ENCODE peak calls at places on chromosomes 5 and 9, in four cellular contexts. One of them, this sample, is unnamed.

GRCh38 chr5:81023261-81024015 is 63.3 kb downstream of the RASGRF2 start:
- DNase-seq in GM12878: no peak
- DNase-seq in H1: no peak
- DNase-seq in K562: no peak
- DNase-seq in this sample: no peak

GRCh38 chr9:137494104-137494544 is 35.0 kb upstream of the NSMF start:
- DNase-seq in GM12878: no peak
- DNase-seq in H1: no peak
- DNase-seq in K562: peak; percentile 81
- DNase-seq in this sample: no peak

GRCh38 chr9:119004618-119004990 is 364.6 kb downstream of the BRINP1 start:
- DNase-seq in GM12878: no peak
- DNase-seq in H1: no peak
- DNase-seq in K562: no peak
- DNase-seq in this sample: no peak

GRCh38 chr9:35791321-35791921 is at the start of gene NPR2:
- DNase-seq in GM12878: no peak
- DNase-seq in H1: no peak
- DNase-seq in K562: no peak
- DNase-seq in this sample: peak; percentile 49

GRCh38 chr9:120740135-120740534 is 25.9 kb upstream of the MEGF9 start:
- DNase-seq in GM12878: no peak
- DNase-seq in H1: no peak
- DNase-seq in K562: no peak
- DNase-seq in this sample: no peak

GRCh38 chr9:17291766-17292165 is 156.9 kb downstream of the CNTLN start:
- DNase-seq in GM12878: no peak
- DNase-seq in H1: no peak
- DNase-seq in K562: no peak
- DNase-seq in this sample: no peak

GRCh38 chr9:92422611-92423010 is 1.7 kb downstream of the OMD start:
- DNase-seq in GM12878: no peak
- DNase-seq in H1: no peak
- DNase-seq in K562: no peak
- DNase-seq in this sample: no peak

GRCh38 chr9:92716557-92716956 is 46.6 kb upstream of the IPPK start:
- DNase-seq in GM12878: no peak
- DNase-seq in H1: peak; percentile 17
- DNase-seq in K562: peak; percentile 70
- DNase-seq in this sample: peak; percentile 97

GRCh38 chr9:129010267-129010975 is 17.7 kb downstream of the SH3GLB2 start:
- DNase-seq in GM12878: no peak
- DNase-seq in H1: no peak
- DNase-seq in K562: no peak
- DNase-seq in this sample: no peak

GRCh38 chr5:107671742-107672211 is 1.0 kb upstream of the EFNA5 start:
- DNase-seq in GM12878: no peak
- DNase-seq in H1: no peak
- DNase-seq in K562: no peak
- DNase-seq in this sample: no peak

GRCh38 chr5:14723648-14724231 is 59.2 kb downstream of the OTULIN start:
- DNase-seq in GM12878: no peak
- DNase-seq in H1: no peak
- DNase-seq in K562: no peak
- DNase-seq in this sample: no peak

GRCh38 chr9:98992885-98993569 is 49.3 kb downstream of the COL15A1 start:
- DNase-seq in GM12878: peak; percentile 36
- DNase-seq in H1: no peak
- DNase-seq in K562: no peak
- DNase-seq in this sample: no peak

GRCh38 chr9:136857166-136857565 is 5.0 kb downstream of the MAMDC4 start:
- DNase-seq in GM12878: no peak
- DNase-seq in H1: no peak
- DNase-seq in K562: no peak
- DNase-seq in this sample: no peak

GRCh38 chr9:15404171-15404570 is 18.5 kb upstream of the SNAPC3 start:
- DNase-seq in GM12878: no peak
- DNase-seq in H1: no peak
- DNase-seq in K562: no peak
- DNase-seq in this sample: no peak

GRCh38 chr9:105044458-105044857 is 116.5 kb upstream of the ABCA1 start:
- DNase-seq in GM12878: no peak
- DNase-seq in H1: no peak
- DNase-seq in K562: no peak
- DNase-seq in this sample: no peak

GRCh38 chr5:143878430-143878829 is 66.5 kb downstream of the HMHB1 start:
- DNase-seq in GM12878: no peak
- DNase-seq in H1: no peak
- DNase-seq in K562: no peak
- DNase-seq in this sample: no peak

GRCh38 chr5:19855929-19856328 is 132.1 kb downstream of the CDH18 start:
- DNase-seq in GM12878: no peak
- DNase-seq in H1: no peak
- DNase-seq in K562: no peak
- DNase-seq in this sample: no peak

GRCh38 chr9:131107760-131108159 is 11.4 kb downstream of the AIF1L start:
- DNase-seq in GM12878: no peak
- DNase-seq in H1: no peak
- DNase-seq in K562: no peak
- DNase-seq in this sample: no peak

GRCh38 chr9:129497064-129497836 is 123.7 kb downstream of the C9orf50 start:
- DNase-seq in GM12878: no peak
- DNase-seq in H1: no peak
- DNase-seq in K562: peak; percentile 8
- DNase-seq in this sample: no peak

GRCh38 chr9:99622679-99623078 is 199.0 kb upstream of the NR4A3 start:
- DNase-seq in GM12878: no peak
- DNase-seq in H1: no peak
- DNase-seq in K562: no peak
- DNase-seq in this sample: no peak

GRCh38 chr5:67221487-67222242 is 25.1 kb upstream of the CD180 start:
- DNase-seq in GM12878: no peak
- DNase-seq in H1: no peak
- DNase-seq in K562: no peak
- DNase-seq in this sample: no peak
- TF ChIP-seq ATF2 in GM12878: no peak
- TF ChIP-seq ATF2 in H1: no peak
- TF ChIP-seq ATF2 in K562: no peak
- TF ChIP-seq ATF2 in this sample: no peak

DNA sequence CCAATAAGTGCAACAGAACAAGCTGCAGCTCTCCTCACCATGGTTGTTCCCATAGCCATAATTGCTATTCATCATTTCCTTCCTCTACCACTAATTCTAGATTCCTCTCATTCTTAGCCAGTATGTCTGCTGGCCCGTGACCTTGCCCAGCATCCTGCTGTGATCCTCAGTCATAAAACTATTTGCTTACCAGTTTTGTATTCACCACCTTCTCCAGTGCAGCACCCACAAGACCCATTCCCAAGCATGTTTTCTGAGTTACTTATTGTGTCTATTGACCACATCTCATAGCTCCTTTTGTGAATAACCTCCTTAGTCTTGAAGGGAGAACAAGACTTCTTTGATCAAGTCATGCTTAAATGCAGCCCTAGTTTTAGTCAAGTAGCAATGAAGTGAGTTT is 488.0 kb upstream of the CTNND2 start:
- DNase-seq in GM12878: no peak
- DNase-seq in H1: no peak
- DNase-seq in K562: no peak
- DNase-seq in this sample: no peak
- TF ChIP-seq ATF2 in GM12878: no peak
- TF ChIP-seq ATF2 in H1: no peak
- TF ChIP-seq ATF2 in K562: no peak
- TF ChIP-seq ATF2 in this sample: no peak

GRCh38 chr5:544675-545330 is 20.6 kb upstream of the SLC9A3 start:
- DNase-seq in GM12878: no peak
- DNase-seq in H1: no peak
- DNase-seq in K562: no peak
- DNase-seq in this sample: no peak

GRCh38 chr5:548256-548655 is 24.0 kb upstream of the SLC9A3 start:
- DNase-seq in GM12878: no peak
- DNase-seq in H1: no peak
- DNase-seq in K562: no peak
- DNase-seq in this sample: peak; percentile 6

GRCh38 chr5:545641-546375 is 21.6 kb upstream of the SLC9A3 start:
- DNase-seq in GM12878: no peak
- DNase-seq in H1: no peak
- DNase-seq in K562: no peak
- DNase-seq in this sample: peak; percentile 6

GRCh38 chr5:546376-546908 is 22.2 kb upstream of the SLC9A3 start:
- DNase-seq in GM12878: no peak
- DNase-seq in H1: no peak
- DNase-seq in K562: no peak
- DNase-seq in this sample: peak; percentile 3

DNA sequence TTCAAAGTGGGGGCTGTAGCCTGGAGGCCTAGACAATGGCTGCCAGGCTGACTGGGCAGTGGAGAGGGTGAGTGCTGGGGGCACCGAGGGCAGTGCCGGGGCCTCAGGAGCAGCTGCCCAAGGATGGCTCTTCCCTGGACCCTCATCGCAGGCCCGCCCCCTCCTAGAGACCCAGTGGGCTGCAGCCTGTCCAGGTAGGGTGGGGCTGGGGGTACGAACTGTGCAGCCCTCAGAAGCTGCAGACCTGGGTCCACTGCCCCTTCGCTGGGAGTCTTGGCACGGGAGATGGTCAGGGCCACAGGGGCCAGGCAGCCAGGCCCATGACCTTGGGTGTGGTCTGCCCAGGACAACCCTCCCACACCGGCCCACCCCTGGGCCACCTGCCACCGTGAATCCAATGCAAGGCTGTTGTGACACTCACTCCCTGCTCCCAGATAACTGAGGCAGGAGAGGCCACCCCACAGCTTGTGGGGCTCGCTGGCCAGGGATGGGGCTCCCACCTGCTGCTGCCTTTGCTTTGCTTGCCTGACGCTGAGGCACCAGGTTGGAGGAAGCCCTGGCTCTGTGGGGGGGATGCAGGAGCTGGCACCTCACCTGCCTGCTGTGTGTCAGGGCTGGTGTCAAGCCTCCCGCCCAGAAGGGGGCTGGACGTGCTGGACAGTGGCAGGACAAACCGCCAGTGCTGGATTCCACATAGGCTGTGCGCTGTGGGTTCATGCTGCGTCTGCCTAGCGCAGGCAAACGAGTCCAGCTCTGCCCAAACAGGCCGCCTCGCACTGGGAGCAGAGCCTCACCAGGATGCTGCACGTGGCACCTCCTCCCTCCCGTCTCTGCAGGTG is 23.1 kb upstream of the SLC9A3 start:
- DNase-seq in GM12878: no peak
- DNase-seq in H1: no peak
- DNase-seq in K562: no peak
- DNase-seq in this sample: peak; percentile 8
- TF ChIP-seq ATF2 in GM12878: no peak
- TF ChIP-seq ATF2 in H1: no peak
- TF ChIP-seq ATF2 in K562: no peak
- TF ChIP-seq ATF2 in this sample: no peak

GRCh38 chr5:178307266-178308045 is 74.9 kb upstream of the PHYKPL start:
- DNase-seq in GM12878: no peak
- DNase-seq in H1: no peak
- DNase-seq in K562: no peak
- DNase-seq in this sample: peak; percentile 9

GRCh38 chr5:178304761-178305645 is 72.4 kb upstream of the PHYKPL start:
- DNase-seq in GM12878: no peak
- DNase-seq in H1: no peak
- DNase-seq in K562: no peak
- DNase-seq in this sample: peak; percentile 7

GRCh38 chr5:178308541-178309092 is 76.0 kb upstream of the PHYKPL start:
- DNase-seq in GM12878: no peak
- DNase-seq in H1: no peak
- DNase-seq in K562: no peak
- DNase-seq in this sample: peak; percentile 8

GRCh38 chr5:178305801-178306200 is 73.2 kb upstream of the PHYKPL start:
- DNase-seq in GM12878: no peak
- DNase-seq in H1: no peak
- DNase-seq in K562: no peak
- DNase-seq in this sample: peak; percentile 11

GRCh38 chr5:178306430-178307225 is 74.0 kb upstream of the PHYKPL start:
- DNase-seq in GM12878: no peak
- DNase-seq in H1: no peak
- DNase-seq in K562: no peak
- DNase-seq in this sample: peak; percentile 13
- TF ChIP-seq ATF2 in GM12878: no peak
- TF ChIP-seq ATF2 in H1: no peak
- TF ChIP-seq ATF2 in K562: no peak
- TF ChIP-seq ATF2 in this sample: no peak

GRCh38 chr9:6632516-6633328 is 12.8 kb downstream of the GLDC start:
- DNase-seq in GM12878: peak; percentile 87
- DNase-seq in H1: no peak
- DNase-seq in K562: peak; percentile 14
- DNase-seq in this sample: peak; percentile 30
- TF ChIP-seq ATF2 in GM12878: no peak
- TF ChIP-seq ATF2 in H1: no peak
- TF ChIP-seq ATF2 in K562: no peak
- TF ChIP-seq ATF2 in this sample: no peak

GRCh38 chr9:28105001-28105400 is 531.7 kb upstream of the C9orf72 start:
- DNase-seq in GM12878: no peak
- DNase-seq in H1: no peak
- DNase-seq in K562: no peak
- DNase-seq in this sample: no peak
- TF ChIP-seq ATF2 in GM12878: no peak
- TF ChIP-seq ATF2 in H1: no peak
- TF ChIP-seq ATF2 in K562: no peak
- TF ChIP-seq ATF2 in this sample: no peak

GRCh38 chr5:151195622-151196021 is 28.3 kb downstream of the CCDC69 start:
- DNase-seq in GM12878: no peak
- DNase-seq in H1: no peak
- DNase-seq in K562: no peak
- DNase-seq in this sample: no peak
- TF ChIP-seq ATF2 in GM12878: no peak
- TF ChIP-seq ATF2 in H1: no peak
- TF ChIP-seq ATF2 in K562: no peak
- TF ChIP-seq ATF2 in this sample: no peak

This sample was measured in WTC11.